ENCODE peak calls at places on chromosome 19, in five cellular contexts. E is nephron progenitor cell, L is T47D, D is renal cortical epithelial cell, X is mesendoderm. N is an unnamed sample.

GRCh38 chr19:58330458-58330857 is 3.7 kb downstream of the ZSCAN22 start:
- DNase-seq in L (no peak), X (peak; percentile 50), D (peak; percentile 54), E (no peak), N (peak; percentile 46)

GRCh38 chr19:40229926-40230417 is 3.5 kb upstream of the CCNP start:
- DNase-seq in L (no peak), D (no peak), E (no peak), X (no peak), N (no peak)

GRCh38 chr19:38731654-38732301 is 12.5 kb downstream of the CAPN12 start:
- DNase-seq in X (no peak), D (no peak), L (no peak), E (no peak), N (no peak)

GRCh38 chr19:5225486-5226345 is 114.9 kb downstream of the PTPRS start:
- DNase-seq in E (peak; percentile 54), L (no peak), D (no peak), X (peak; percentile 50), N (no peak)

GRCh38 chr19:46862974-46863632 is 2.3 kb downstream of the ARHGAP35 start:
- DNase-seq in E (no peak), D (no peak), X (peak; percentile 61), L (no peak), N (no peak)

GRCh38 chr19:56119585-56119978 is 1.5 kb downstream of the ZNF787 start:
- DNase-seq in X (no peak), E (no peak), D (no peak), L (no peak), N (peak; percentile 77)

GRCh38 chr19:7692417-7693088 is 9.4 kb downstream of the FCER2 start:
- DNase-seq in E (no peak), X (no peak), D (no peak), L (no peak), N (no peak)

GRCh38 chr19:2476451-2477140 is 669 bp downstream of the GADD45B start:
- DNase-seq in D (no peak), L (no peak), E (peak; percentile 65), X (peak; percentile 79), N (peak; percentile 81)

GRCh38 chr19:33688657-33688992 is 66.9 kb downstream of the CHST8 start:
- DNase-seq in X (no peak), L (no peak), E (no peak), D (no peak), N (no peak)

GRCh38 chr19:49887653-49888477 is 8.8 kb downstream of the IL4I1 start:
- DNase-seq in L (no peak), X (no peak), E (no peak), D (no peak), N (no peak)

GRCh38 chr19:15501596-15501995 is 6.7 kb upstream of the CYP4F22 start:
- DNase-seq in E (no peak), L (no peak), X (no peak), D (no peak), N (no peak)

GRCh38 chr19:44615529-44616247 is 2.3 kb downstream of the IGSF23 start:
- DNase-seq in L (no peak), X (no peak), E (no peak), D (no peak), N (no peak)

GRCh38 chr19:23916991-23917390 is 2.3 kb downstream of the ZNF726 start:
- DNase-seq in L (no peak), X (no peak), E (no peak), D (peak; percentile 58), N (peak; percentile 76)

GRCh38 chr19:41000310-41000737 is 9.2 kb downstream of the CYP2B6 start:
- DNase-seq in E (no peak), D (peak; percentile 64), X (no peak), L (no peak), N (peak; percentile 83)

GRCh38 chr19:1147934-1148549 is 26.0 kb downstream of the SBNO2 start:
- DNase-seq in E (no peak), X (no peak), L (no peak), D (no peak), N (no peak)

GRCh38 chr19:51125421-51126075 is 842 bp downstream of the SIGLEC9 start:
- DNase-seq in D (no peak), X (no peak), L (no peak), E (no peak), N (no peak)

GRCh38 chr19:51024924-51025323 is 1.5 kb downstream of the KLK11 start:
- DNase-seq in D (no peak), X (no peak), E (no peak), L (no peak), N (no peak)

GRCh38 chr19:16795731-16796130 is 33.5 kb upstream of the SIN3B start:
- DNase-seq in X (peak; percentile 38), D (no peak), E (no peak), L (no peak), N (no peak)

GRCh38 chr19:5539431-5539833 is 28.3 kb downstream of the TINCR start:
- DNase-seq in D (no peak), X (peak; percentile 63), E (peak; percentile 26), L (no peak), N (no peak)

GRCh38 chr19:48553676-48554384 is 1.9 kb downstream of the SULT2B1 start:
- DNase-seq in L (no peak), D (peak; percentile 88), E (peak; percentile 42), X (peak; percentile 88), N (peak; percentile 84)

GRCh38 chr19:7545295-7545694 is 9.8 kb downstream of the PNPLA6 start:
- DNase-seq in X (no peak), D (no peak), E (no peak), L (no peak), N (no peak)

GRCh38 chr19:34432797-34433196 is 4.6 kb downstream of the UBA2 start:
- DNase-seq in D (peak; percentile 15), X (peak; percentile 18), E (peak; percentile 10), L (no peak), N (no peak)

GRCh38 chr19:16208064-16208759 is 10.5 kb downstream of the AP1M1 start:
- DNase-seq in X (no peak), D (no peak), E (no peak), L (no peak), N (no peak)

GRCh38 chr19:50332264-50333038 is 3.3 kb upstream of the KCNC3 start:
- DNase-seq in D (no peak), X (peak; percentile 92), E (peak; percentile 43), L (no peak), N (peak; percentile 9)

GRCh38 chr19:7426986-7427385 is 61.8 kb downstream of the PEX11G start:
- DNase-seq in X (no peak), L (no peak), D (no peak), E (no peak), N (no peak)

GRCh38 chr19:4781851-4782250 is 9.7 kb upstream of the FEM1A start:
- DNase-seq in L (no peak), E (no peak), D (no peak), X (no peak), N (no peak)

GRCh38 chr19:41175825-41176734 is 16.9 kb upstream of the CYP2S1 start:
- DNase-seq in X (peak; percentile 99), E (peak; percentile 37), L (no peak), D (peak; percentile 94), N (peak; percentile 94)

GRCh38 chr19:38977445-38978314 is 2.1 kb upstream of the FBXO17 start:
- DNase-seq in D (peak; percentile 88), X (no peak), E (no peak), L (no peak), N (peak; percentile 96)

GRCh38 chr19:48962029-48962848 is 2.9 kb upstream of the FTL start:
- DNase-seq in D (peak; percentile 39), X (peak; percentile 72), L (no peak), E (no peak), N (peak; percentile 90)

GRCh38 chr19:44808463-44809371 is at the start of gene BCAM:
- DNase-seq in X (peak; percentile 56), D (no peak), L (peak; percentile 70), E (peak; percentile 81), N (peak; percentile 68)

GRCh38 chr19:35347171-35347929 is at the start of gene FFAR1:
- DNase-seq in E (no peak), D (no peak), X (no peak), L (no peak), N (no peak)

GRCh38 chr19:30781519-30781918 is 409.3 kb downstream of the ZNF536 start:
- DNase-seq in L (no peak), X (no peak), E (no peak), D (no peak), N (no peak)

GRCh38 chr19:29841209-29841558 is 29.4 kb downstream of the CCNE1 start:
- DNase-seq in D (no peak), E (no peak), L (no peak), X (peak; percentile 46), N (peak; percentile 73)

GRCh38 chr19:17841810-17842662 is 5.7 kb downstream of the JAK3 start:
- DNase-seq in D (peak; percentile 73), X (peak; percentile 98), E (peak; percentile 99), L (peak; percentile 96), N (peak; percentile 78)

GRCh38 chr19:34645551-34645950 is 31.4 kb downstream of the SCGB2B2 start:
- DNase-seq in L (no peak), D (no peak), E (no peak), X (no peak), N (no peak)

GRCh38 chr19:1430201-1430621 is 8.0 kb upstream of the RPS15 start:
- DNase-seq in X (no peak), E (no peak), D (no peak), L (no peak), N (no peak)

GRCh38 chr19:17328517-17329060 is 6.1 kb downstream of the ANO8 start:
- DNase-seq in L (no peak), D (no peak), E (peak; percentile 57), X (no peak), N (no peak)

N was measured in kidney tubule cell.